ENCODE peak calls at places on chromosome 16, in four cellular contexts. S is brain microvascular endothelial cell, Y is fibroblast of the aortic adventitia, C is neural progenitor cell. U is an unnamed sample.

GRCh38 chr16:80303691-80304090 is 237.1 kb upstream of the DYNLRB2 start:
- DNase-seq in C (no peak), S (no peak), Y (no peak), U (no peak)

GRCh38 chr16:84087461-84088151 is 29.1 kb downstream of the MBTPS1 start:
- DNase-seq in S (no peak), C (no peak), Y (no peak), U (no peak)

GRCh38 chr16:88684569-88685155 is 1.6 kb downstream of the SNAI3 start:
- DNase-seq in S (no peak), C (no peak), Y (no peak), U (no peak)

GRCh38 chr16:14562691-14563491 is 67.2 kb downstream of the PARN start:
- DNase-seq in Y (peak), C (peak), S (peak), U (peak)

GRCh38 chr16:48537909-48538745 is 71.9 kb downstream of the N4BP1 start:
- DNase-seq in S (no peak), Y (peak), C (no peak), U (peak)

GRCh38 chr16:86307518-86307903 is 202.8 kb upstream of the FOXF1 start:
- DNase-seq in Y (peak), C (no peak), S (no peak), U (peak)

GRCh38 chr16:11254913-11255736 is 879 bp downstream of the SOCS1 start:
- DNase-seq in Y (peak), S (no peak), C (peak), U (peak)

GRCh38 chr16:10297341-10298006 is 88.4 kb upstream of the ATF7IP2 start:
- DNase-seq in S (no peak), C (no peak), Y (no peak), U (no peak)

DNA sequence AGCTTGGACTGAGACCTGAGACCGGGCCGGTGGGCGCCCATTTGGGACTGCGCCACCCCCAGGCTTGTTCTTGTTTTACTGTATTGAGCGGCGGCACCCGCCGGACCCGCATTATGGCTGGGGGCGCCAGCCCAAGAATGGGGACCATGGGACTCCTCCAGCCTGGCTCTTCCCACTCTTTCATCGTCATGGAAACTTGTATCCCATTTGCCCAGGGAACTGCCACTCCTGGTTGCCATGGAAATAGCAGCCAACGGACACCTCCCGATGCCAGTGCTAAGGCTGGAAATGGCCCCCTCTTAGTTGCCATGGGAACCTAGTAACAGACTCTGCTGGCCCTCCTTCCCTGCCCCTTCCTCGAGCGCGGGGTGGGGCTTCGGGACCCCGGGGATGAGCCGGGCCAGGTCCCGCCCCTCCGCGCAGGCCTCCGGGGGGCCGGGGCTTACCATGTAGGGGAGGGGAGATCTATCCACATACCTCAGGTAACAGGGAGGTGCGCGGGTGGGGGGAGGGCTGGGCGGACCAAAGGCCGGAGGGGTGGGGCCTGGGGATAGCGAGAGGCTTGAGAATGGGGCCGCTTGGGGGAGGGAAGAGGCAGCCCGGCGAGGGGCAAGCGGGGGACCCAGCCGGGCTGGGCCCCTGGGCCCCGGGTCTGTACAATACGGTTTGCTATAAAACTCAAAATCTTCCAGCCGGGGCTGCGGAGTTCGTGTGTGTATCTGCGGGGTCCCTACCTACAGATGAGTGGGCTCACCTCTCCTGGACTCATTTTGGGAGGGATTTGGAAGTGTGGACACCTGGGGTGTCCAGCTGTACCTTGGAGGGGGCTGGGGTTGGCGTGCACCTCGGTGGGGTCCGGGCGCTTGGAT is 547 bp upstream of the ORAI3 start:
- DNase-seq in Y (peak), C (peak), S (peak), U (peak)
- TF ChIP-seq CTCF in Y (no peak), C (peak), S (peak), U (no peak)

DNA sequence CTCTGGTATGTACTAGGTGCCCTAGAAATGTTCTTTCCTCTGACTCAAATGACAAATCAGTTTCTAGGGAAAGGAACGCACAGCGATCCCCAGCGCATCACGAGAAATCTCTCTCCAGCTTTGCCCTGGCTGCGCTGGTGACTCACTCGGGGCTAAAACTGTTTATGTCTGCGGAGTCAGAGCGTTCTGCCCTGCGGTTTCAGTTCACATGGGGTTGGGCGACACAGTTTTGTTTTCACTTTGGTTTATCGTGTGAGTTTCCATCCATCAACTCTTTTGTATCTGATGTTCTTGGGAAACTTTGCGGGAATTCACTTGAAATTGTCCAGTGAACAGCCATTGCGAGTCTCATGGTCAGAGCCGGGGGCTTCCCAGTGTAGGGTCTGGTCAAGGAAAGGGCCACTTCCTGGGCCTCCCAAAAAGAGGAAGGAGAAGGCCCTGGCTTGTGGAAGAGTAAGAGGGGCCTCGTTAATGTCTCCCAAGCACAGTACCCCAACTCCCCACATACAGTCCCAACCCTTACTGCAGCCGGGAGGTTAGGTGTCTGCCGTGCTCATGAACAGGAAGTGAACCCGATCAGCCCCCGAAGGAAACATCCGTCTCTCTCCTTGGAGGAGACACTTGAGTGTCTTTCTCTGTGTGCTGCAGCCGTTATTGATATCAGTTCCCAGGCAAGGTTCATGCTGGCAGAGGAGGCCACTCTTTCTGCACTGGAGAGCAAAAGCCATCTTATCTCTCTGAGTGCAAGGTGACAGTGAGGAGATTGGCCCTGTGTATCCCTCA is 643.2 kb downstream of the WWOX start:
- DNase-seq in S (peak), Y (no peak), C (no peak), U (peak)
- H3K4me3 ChIP-seq in S (no peak), Y (no peak), C (no peak), U (no peak)

GRCh38 chr16:67430504-67431076 is 331 bp upstream of the HSD11B2 start:
- DNase-seq in C (peak), Y (no peak), S (no peak), U (no peak)
- TF ChIP-seq CTCF in C (no peak), Y (no peak), S (no peak), U (no peak)

GRCh38 chr16:12901597-12902436 is at the start of gene SHISA9:
- DNase-seq in C (peak), Y (no peak), S (no peak), U (no peak)
- H3K4me3 ChIP-seq in C (peak), Y (no peak), S (peak), U (no peak)

GRCh38 chr16:30957456-30958163 is at the start of gene SETD1A:
- DNase-seq in Y (peak), C (peak), S (peak), U (peak)

GRCh38 chr16:30954993-30955392 is 2.6 kb upstream of the SETD1A start:
- DNase-seq in Y (no peak), C (no peak), S (no peak), U (no peak)

GRCh38 chr16:30961384-30961783 is 3.8 kb downstream of the SETD1A start:
- DNase-seq in S (no peak), C (no peak), Y (no peak), U (no peak)

GRCh38 chr16:30956601-30957455 is 726 bp upstream of the SETD1A start:
- DNase-seq in S (peak), Y (peak), C (peak), U (peak)

DNA sequence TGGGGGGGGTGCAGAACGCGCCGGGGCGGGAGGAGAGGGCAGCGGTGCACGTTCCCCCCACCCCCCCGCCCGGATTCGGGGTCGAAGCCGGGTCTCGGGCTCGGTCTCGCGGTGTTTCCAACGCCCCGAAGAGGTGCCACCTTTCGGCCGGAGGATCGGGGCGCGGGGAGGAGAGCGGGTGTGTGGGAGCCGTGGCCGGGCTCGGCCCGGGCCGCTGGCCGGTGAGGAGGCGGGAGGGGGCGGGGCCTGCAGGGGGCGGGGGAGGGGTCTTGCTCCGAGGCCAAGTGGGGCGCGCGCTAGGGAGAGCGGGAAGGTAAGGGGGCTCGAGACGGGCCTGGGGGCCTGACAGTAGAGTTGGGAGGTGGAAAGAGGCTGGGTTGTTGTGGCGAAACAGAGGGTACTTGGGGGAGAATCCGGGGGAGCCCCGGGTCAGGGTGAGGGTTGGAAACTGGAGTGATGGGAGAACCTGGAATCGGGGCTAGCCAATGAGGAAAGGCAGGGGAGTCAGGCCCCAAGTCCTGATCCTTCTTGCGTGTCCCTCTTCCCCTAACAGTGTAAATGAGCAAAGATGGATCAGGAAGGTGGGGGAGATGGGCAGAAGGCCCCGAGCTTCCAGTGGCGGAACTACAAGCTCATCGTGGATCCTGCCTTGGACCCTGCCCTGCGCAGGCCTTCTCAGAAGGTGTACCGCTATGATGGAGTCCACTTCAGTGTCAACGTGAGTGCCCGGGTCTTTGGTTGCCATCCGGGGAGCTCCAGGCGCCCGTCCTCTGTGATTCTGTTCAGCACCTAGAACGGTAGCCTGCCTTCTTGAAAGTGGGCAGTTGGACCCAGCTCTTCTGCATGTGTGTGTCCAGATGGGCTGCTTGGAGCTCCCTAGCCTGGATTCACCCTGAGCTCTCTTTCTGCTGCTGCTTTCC is 870 bp downstream of the SETD1A start:
- DNase-seq in S (no peak), Y (peak), C (peak), U (peak)
- TF ChIP-seq CTCF in S (no peak), Y (no peak), C (no peak), U (no peak)

GRCh38 chr16:325375-326155 is 27.0 kb downstream of the AXIN1 start:
- DNase-seq in S (no peak), Y (no peak), C (no peak), U (no peak)
- H3K4me3 ChIP-seq in S (no peak), Y (no peak), C (no peak), U (no peak)

GRCh38 chr16:30985401-30986128 is 558 bp downstream of the HSD3B7 start:
- DNase-seq in S (no peak), Y (peak), C (peak), U (no peak)
- TF ChIP-seq CTCF in S (peak), Y (no peak), C (no peak), U (no peak)

GRCh38 chr16:55384848-55385247 is 60.8 kb downstream of the IRX6 start:
- DNase-seq in S (no peak), Y (no peak), C (no peak), U (no peak)
- H3K4me3 ChIP-seq in S (no peak), Y (no peak), C (no peak), U (no peak)

GRCh38 chr16:733382-734207 is 6.7 kb downstream of the HAGHL start:
- DNase-seq in C (peak), Y (no peak), S (no peak), U (no peak)
- TF ChIP-seq CTCF in C (peak), Y (peak), S (no peak), U (peak)

U was measured in fibroblast of pulmonary artery.